ENCODE peak calls at places on chromosomes 2 and 18, in six cellular contexts. S is right lobe of liver, Q is prostate gland, B is transverse colon, K is A549, J is heart left ventricle. Z is an unnamed sample.

GRCh38 chr2:85063981-85064599 is 69.1 kb upstream of the TCF7L1 start:
- DNase-seq in S (no peak), Q (no peak), B (no peak), K (no peak), J (no peak), Z (no peak)

GRCh38 chr18:35753306-35753910 is 171.9 kb downstream of the GALNT1 start:
- DNase-seq in S (no peak), Q (no peak), B (no peak), K (no peak), J (no peak), Z (no peak)

GRCh38 chr2:219291394-219291793 is 12.2 kb downstream of the DNAJB2 start:
- DNase-seq in S (no peak), Q (no peak), B (no peak), K (no peak), J (no peak), Z (no peak)

GRCh38 chr2:109143214-109144187 is 14.5 kb downstream of the SH3RF3 start:
- DNase-seq in S (no peak), Q (no peak), B (no peak), K (no peak), J (no peak), Z (no peak)

GRCh38 chr2:10597956-10598355 is 91.8 kb downstream of the NOL10 start:
- DNase-seq in S (no peak), Q (peak), B (no peak), K (no peak), J (no peak), Z (no peak)

GRCh38 chr2:121648206-121648605 is 1.1 kb downstream of the CLASP1 start:
- DNase-seq in S (no peak), Q (no peak), B (no peak), K (no peak), J (no peak), Z (no peak)

GRCh38 chr2:28567076-28567471 is 71.2 kb downstream of the PLB1 start:
- DNase-seq in S (peak), Q (no peak), B (no peak), K (peak), J (peak), Z (no peak)

GRCh38 chr2:191721331-191721730 is 43.4 kb downstream of the NABP1 start:
- DNase-seq in S (no peak), Q (no peak), B (no peak), K (no peak), J (no peak), Z (no peak)

GRCh38 chr2:192230864-192231453 is 36.2 kb upstream of the TMEFF2 start:
- DNase-seq in S (no peak), Q (no peak), B (no peak), K (no peak), J (no peak), Z (no peak)

GRCh38 chr2:70282439-70282838 is 11.1 kb downstream of the SNRPG start:
- DNase-seq in S (no peak), Q (no peak), B (no peak), K (no peak), J (no peak), Z (no peak)

GRCh38 chr2:216406861-216407260 is 5.4 kb upstream of the SMARCAL1 start:
- DNase-seq in S (no peak), Q (no peak), B (no peak), K (no peak), J (no peak), Z (no peak)

GRCh38 chr2:70552501-70553333 is 909 bp downstream of the TGFA start:
- DNase-seq in S (no peak), Q (no peak), B (peak), K (no peak), J (no peak), Z (no peak)

GRCh38 chr18:22977847-22978701 is 44.9 kb downstream of the RBBP8 start:
- DNase-seq in S (no peak), Q (peak), B (no peak), K (peak), J (no peak), Z (no peak)

GRCh38 chr2:165863816-165864221 is 69.8 kb upstream of the GALNT3 start:
- DNase-seq in S (no peak), Q (no peak), B (no peak), K (no peak), J (no peak), Z (no peak)

GRCh38 chr2:75465317-75465998 is 95.3 kb downstream of the EVA1A start:
- DNase-seq in S (peak), Q (no peak), B (no peak), K (peak), J (no peak), Z (no peak)

GRCh38 chr2:232481322-232482140 is 6.1 kb downstream of the ECEL1 start:
- DNase-seq in S (peak), Q (no peak), B (no peak), K (no peak), J (no peak), Z (no peak)

GRCh38 chr2:61085883-61086282 is 20.2 kb downstream of the SANBR start:
- DNase-seq in S (no peak), Q (no peak), B (no peak), K (no peak), J (no peak), Z (no peak)

GRCh38 chr2:61425605-61426155 is 45.2 kb downstream of the USP34 start:
- DNase-seq in S (no peak), Q (no peak), B (no peak), K (no peak), J (no peak), Z (no peak)

GRCh38 chr2:61811821-61812220 is 42.0 kb downstream of the FAM161A start:
- DNase-seq in S (no peak), Q (no peak), B (no peak), K (no peak), J (no peak), Z (no peak)

GRCh38 chr2:49940616-49941015 is 786.3 kb upstream of the FSHR start:
- DNase-seq in S (no peak), Q (no peak), B (no peak), K (no peak), J (no peak), Z (no peak)

GRCh38 chr2:23508066-23508390 is 123.0 kb downstream of the KLHL29 start:
- DNase-seq in S (no peak), Q (no peak), B (no peak), K (no peak), J (no peak), Z (no peak)

GRCh38 chr2:12534646-12535263 is 182.0 kb upstream of the TRIB2 start:
- DNase-seq in S (no peak), Q (no peak), B (no peak), K (no peak), J (no peak), Z (no peak)

GRCh38 chr2:109480486-109481195 is 133.1 kb downstream of the SEPTIN10 start:
- DNase-seq in S (no peak), Q (no peak), B (no peak), K (no peak), J (no peak), Z (no peak)

GRCh38 chr2:157254041-157254440 is 3.5 kb upstream of the GALNT5 start:
- DNase-seq in S (no peak), Q (no peak), B (no peak), K (no peak), J (no peak), Z (no peak)

GRCh38 chr2:32656069-32656468 is 28.2 kb downstream of the TTC27 start:
- DNase-seq in S (no peak), Q (no peak), B (no peak), K (no peak), J (no peak), Z (no peak)

GRCh38 chr18:79942786-79943607 is 8.5 kb downstream of the SLC66A2 start:
- DNase-seq in S (no peak), Q (no peak), B (peak), K (no peak), J (no peak), Z (peak)

GRCh38 chr18:46174317-46175039 is 70.3 kb downstream of the HAUS1 start:
- DNase-seq in S (peak), Q (peak), B (peak), K (no peak), J (peak), Z (peak)

GRCh38 chr2:79083846-79084376 is 3.9 kb downstream of the REG1B start:
- DNase-seq in S (no peak), Q (no peak), B (no peak), K (no peak), J (no peak), Z (peak)

GRCh38 chr2:113342650-113343049 is 63.9 kb upstream of the PAX8 start:
- DNase-seq in S (no peak), Q (no peak), B (no peak), K (no peak), J (peak), Z (no peak)

GRCh38 chr2:180572346-180572745 is 408.1 kb upstream of the UBE2E3 start:
- DNase-seq in S (no peak), Q (no peak), B (no peak), K (no peak), J (no peak), Z (no peak)

GRCh38 chr2:178301595-178302324 is 107.4 kb downstream of the OSBPL6 start:
- DNase-seq in S (no peak), Q (no peak), B (no peak), K (no peak), J (no peak), Z (no peak)

GRCh38 chr18:67600181-67600631 is 83.7 kb upstream of the DSEL start:
- DNase-seq in S (peak), Q (no peak), B (no peak), K (no peak), J (no peak), Z (no peak)

GRCh38 chr2:234555161-234555560 is 58.3 kb upstream of the ARL4C start:
- DNase-seq in S (no peak), Q (no peak), B (no peak), K (no peak), J (no peak), Z (no peak)

GRCh38 chr2:234550056-234550455 is 53.2 kb upstream of the ARL4C start:
- DNase-seq in S (no peak), Q (no peak), B (no peak), K (no peak), J (no peak), Z (no peak)

GRCh38 chr2:234546770-234547169 is 49.9 kb upstream of the ARL4C start:
- DNase-seq in S (no peak), Q (no peak), B (no peak), K (no peak), J (no peak), Z (no peak)

GRCh38 chr2:234548720-234549420 is 52.0 kb upstream of the ARL4C start:
- DNase-seq in S (no peak), Q (no peak), B (no peak), K (peak), J (peak), Z (no peak)

DNA sequence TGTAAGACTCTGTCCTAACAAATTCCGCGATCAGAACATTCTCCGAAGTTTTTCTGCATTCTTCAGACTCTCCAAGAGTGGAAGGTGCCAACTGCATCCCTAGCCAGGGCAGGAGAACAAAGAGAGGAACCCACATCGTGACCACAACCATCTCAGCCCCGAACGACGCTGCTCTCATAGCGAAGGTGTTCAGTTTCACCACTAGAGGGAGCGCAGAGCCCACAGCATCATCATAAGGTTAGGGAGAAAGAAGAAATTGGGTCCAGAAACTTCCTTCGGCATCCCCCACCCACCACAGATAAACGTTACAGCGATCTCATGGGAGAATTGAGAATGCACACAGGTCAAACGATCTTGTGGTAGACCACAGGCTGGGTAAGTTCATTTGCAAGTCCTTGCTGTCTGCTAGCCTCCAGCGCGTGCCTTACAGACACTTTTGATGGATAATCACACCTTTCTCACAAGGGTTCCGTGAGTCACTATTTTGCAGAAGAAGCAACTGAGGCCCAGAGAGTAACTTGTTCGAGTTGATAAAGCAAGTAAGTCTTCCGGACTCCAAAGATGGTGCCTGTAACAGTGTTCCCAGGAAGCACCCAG is 53.7 kb upstream of the ARL4C start:
- DNase-seq in S (peak), Q (peak), B (peak), K (peak), J (peak), Z (peak)
- TF ChIP-seq POLR2A in S (no peak), Q (no peak), B (no peak), K (no peak), J (no peak), Z (no peak)

GRCh38 chr18:50287028-50287440 is 458 bp downstream of the CXXC1 start:
- DNase-seq in S (peak), Q (no peak), B (no peak), K (no peak), J (no peak), Z (peak)

GRCh38 chr18:50285631-50286321 is 1.7 kb downstream of the CXXC1 start:
- DNase-seq in S (peak), Q (no peak), B (no peak), K (no peak), J (no peak), Z (no peak)

GRCh38 chr18:50287441-50288347 is at the start of gene CXXC1:
- DNase-seq in S (peak), Q (peak), B (peak), K (peak), J (peak), Z (peak)

GRCh38 chr18:50285071-50285470 is 2.4 kb downstream of the CXXC1 start:
- DNase-seq in S (no peak), Q (no peak), B (no peak), K (no peak), J (no peak), Z (no peak)

DNA sequence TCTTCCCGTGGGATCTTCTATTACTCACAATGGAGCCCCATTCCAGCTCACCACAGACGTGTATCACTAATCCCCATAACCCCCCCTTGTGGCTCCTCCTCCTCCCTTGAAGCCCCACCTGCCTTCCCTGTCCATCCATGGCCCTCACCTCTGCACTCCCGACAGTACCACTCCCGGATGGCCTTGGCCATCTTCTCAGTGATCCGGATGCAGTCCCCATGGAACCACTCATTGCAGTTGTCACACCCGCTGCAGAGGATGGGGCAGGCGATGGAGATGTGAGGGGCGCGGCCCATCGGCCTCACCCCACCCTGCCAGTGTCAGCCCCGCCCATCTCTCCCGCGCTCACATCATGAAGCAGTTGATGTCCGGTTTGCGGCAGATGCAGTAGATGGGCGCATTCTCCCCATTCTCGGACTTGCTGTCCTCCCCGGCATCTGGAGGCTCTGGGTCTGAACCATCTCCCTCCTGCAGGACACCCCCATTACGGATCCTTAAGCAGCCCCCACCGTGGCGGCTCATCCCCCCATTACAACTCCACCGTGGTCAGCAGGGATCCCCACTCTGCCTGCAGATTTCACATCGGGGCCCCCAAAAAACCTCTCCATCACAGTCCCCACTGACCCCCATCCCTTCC is 983 bp downstream of the CXXC1 start:
- DNase-seq in S (peak), Q (no peak), B (peak), K (peak), J (no peak), Z (peak)
- TF ChIP-seq POLR2A in S (no peak), Q (no peak), B (no peak), K (no peak), J (no peak), Z (no peak)

DNA sequence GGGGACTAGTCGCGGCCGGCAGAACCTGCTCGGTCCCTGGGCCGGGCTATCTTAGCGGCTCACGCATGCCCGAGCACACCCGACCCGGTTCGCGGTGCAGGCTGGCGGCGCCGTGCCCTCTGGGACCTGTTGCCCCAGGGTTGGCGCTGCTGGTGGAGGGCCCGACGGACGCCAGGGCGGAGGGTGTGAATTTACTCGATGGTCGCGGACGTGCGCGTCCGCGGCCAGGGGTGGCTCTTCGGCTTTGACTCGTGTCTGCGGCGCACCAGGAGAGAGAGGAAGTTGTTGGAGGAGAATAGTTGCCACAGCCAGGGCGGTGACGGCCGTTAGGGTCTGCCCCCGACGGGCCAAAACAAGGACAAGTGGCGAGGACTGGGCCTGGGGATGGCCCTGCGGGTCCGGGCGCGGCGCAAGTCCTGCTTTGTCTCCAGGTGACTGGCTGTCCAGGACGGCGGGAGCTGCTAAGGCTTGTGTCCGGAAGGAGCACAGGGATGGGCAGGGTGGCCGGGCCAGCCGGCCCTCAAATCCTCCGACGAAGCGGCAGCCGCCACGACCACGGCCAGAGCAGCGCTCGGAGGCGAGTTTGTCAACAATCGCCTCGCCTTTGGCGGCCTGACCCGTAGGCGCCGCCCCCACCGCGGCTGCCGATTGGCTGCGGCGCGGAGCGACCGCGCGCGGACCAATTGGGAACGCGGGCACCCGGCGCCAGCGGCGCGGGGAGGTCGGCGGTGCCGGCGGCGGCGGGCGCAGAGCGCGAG is 1.3 kb downstream of the BCL2L11 start:
- DNase-seq in S (peak), Q (peak), B (peak), K (peak), J (peak), Z (peak)
- TF ChIP-seq POLR2A in S (no peak), Q (peak), B (peak), K (peak), J (peak), Z (peak)

GRCh38 chr2:226791487-226792081 is 8.0 kb downstream of the IRS1 start:
- DNase-seq in S (peak), Q (peak), B (peak), K (peak), J (peak), Z (peak)
- TF ChIP-seq POLR2A in S (peak), Q (peak), B (peak), K (peak), J (peak), Z (peak)

DNA sequence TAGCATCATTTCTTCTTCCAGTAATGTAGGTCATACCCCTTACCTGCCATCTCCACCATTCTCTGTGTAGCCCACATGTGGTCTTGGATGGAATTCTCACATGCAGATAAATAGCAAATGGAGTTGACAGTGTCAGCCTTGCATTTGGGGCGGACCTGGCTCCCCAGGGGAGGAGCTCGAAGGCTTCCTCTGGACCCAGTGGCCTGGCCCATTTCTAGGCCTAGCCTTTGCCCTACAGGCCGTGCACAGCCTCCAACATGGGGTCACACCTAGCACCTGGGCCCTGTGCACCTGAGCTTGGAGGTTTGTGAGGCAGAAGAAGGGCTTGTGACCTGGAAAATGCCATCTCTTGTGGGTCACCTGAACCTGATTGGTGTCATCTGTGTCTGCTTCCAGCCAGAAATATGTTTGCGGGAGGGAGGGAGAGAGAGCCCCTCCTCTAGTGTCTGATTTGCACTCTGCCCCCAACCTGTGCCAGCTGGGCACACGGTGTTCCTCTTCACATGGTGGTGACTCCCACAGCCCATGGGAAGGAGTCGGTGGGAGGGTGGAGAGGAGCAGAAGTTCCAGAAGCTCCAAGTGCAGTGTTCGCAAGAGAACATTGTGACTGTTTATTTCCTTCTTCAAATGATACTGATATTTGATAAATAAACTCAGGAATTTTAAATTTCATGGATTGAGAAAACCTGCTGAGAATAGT is 33.0 kb downstream of the ITGB1BP1 start:
- DNase-seq in S (no peak), Q (no peak), B (no peak), K (no peak), J (no peak), Z (no peak)
- TF ChIP-seq POLR2A in S (no peak), Q (no peak), B (no peak), K (no peak), J (no peak), Z (no peak)

GRCh38 chr2:150478206-150478974 is 9.1 kb downstream of the RND3 start:
- DNase-seq in S (no peak), Q (peak), B (no peak), K (no peak), J (no peak), Z (no peak)
- TF ChIP-seq POLR2A in S (no peak), Q (no peak), B (no peak), K (no peak), J (no peak), Z (no peak)

Z was measured in erythroblast.